ENCODE peak calls at places on chromosome 3, in seven cellular contexts. U is T-cell, V is endodermal cell, H is NCI-H345, B is fibroblast of mammary gland, A is ACHN, O is endothelial cell. G is an unnamed sample.

GRCh38 chr3:62151591-62151990 is 221.8 kb downstream of the FEZF2 start:
- DNase-seq in O (no peak), B (peak), V (no peak), A (no peak), H (no peak), U (no peak), G (no peak)

GRCh38 chr3:77626157-77626556 is 586.3 kb downstream of the ROBO2 start:
- DNase-seq in B (no peak), O (no peak), H (no peak), V (no peak), U (no peak), A (no peak), G (no peak)

GRCh38 chr3:125006190-125006855 is 49.5 kb downstream of the HEG1 start:
- DNase-seq in U (no peak), V (no peak), B (no peak), O (no peak), A (no peak), H (no peak), G (no peak)

GRCh38 chr3:51940648-51941421 is 869 bp downstream of the RRP9 start:
- DNase-seq in A (no peak), H (no peak), O (no peak), V (no peak), U (no peak), B (peak), G (no peak)

GRCh38 chr3:81760215-81760614 is 1.2 kb downstream of the GBE1 start:
- DNase-seq in U (no peak), A (peak), V (no peak), H (no peak), O (no peak), B (no peak), G (no peak)

GRCh38 chr3:61155701-61156292 is 95.5 kb downstream of the FHIT start:
- DNase-seq in O (no peak), A (no peak), B (no peak), H (no peak), U (no peak), V (no peak), G (no peak)

GRCh38 chr3:132486086-132486485 is 68.8 kb downstream of the DNAJC13 start:
- DNase-seq in H (no peak), U (no peak), V (no peak), A (no peak), O (no peak), B (peak), G (no peak)

GRCh38 chr3:57943525-57944312 is 64.5 kb upstream of the FLNB start:
- DNase-seq in V (no peak), A (no peak), O (no peak), U (no peak), B (no peak), H (no peak), G (no peak)

GRCh38 chr3:149414557-149415231 is 37.2 kb upstream of the TM4SF1 start:
- DNase-seq in U (no peak), A (no peak), H (no peak), B (peak), V (no peak), O (no peak), G (no peak)

GRCh38 chr3:23676093-23676492 is 129.7 kb upstream of the UBE2E1 start:
- DNase-seq in B (peak), V (no peak), U (no peak), H (no peak), O (no peak), A (no peak), G (no peak)